ENCODE peak calls at places on chromosomes 5 and 9, in ten cellular contexts. V is amygdala; K is activated naive CD8-positive, alpha-beta T cell treated with anti-CD3 and anti-CD28 coated beads for 36 hours; T is AG08395; G is GM13977; N is GM10248; S is left kidney; M is kidney epithelial cell; E is NCI-H1048; B is M059J. Y is an unnamed sample.

GRCh38 chr5:143642791-143643190 is 169.2 kb upstream of the HMHB1 start:
- DNase-seq in B (peak; percentile 89), S (no peak), E (no peak), T (peak; percentile 46), V (no peak), M (no peak), G (no peak), N (no peak), K (no peak), Y (no peak)

GRCh38 chr9:109118802-109119438 is 827 bp downstream of the TMEM245 start:
- DNase-seq in V (no peak), N (no peak), M (no peak), K (no peak), S (peak; percentile 62), G (no peak), T (peak; percentile 4), B (peak; percentile 33), E (no peak), Y (peak; percentile 38)

GRCh38 chr9:6877671-6878161 is 119.9 kb downstream of the KDM4C start:
- DNase-seq in T (peak; percentile 62), G (no peak), N (no peak), S (no peak), B (peak; percentile 27), E (no peak), K (no peak), V (no peak), M (peak; percentile 67), Y (no peak)

GRCh38 chr5:166651234-166651633 is 1640.2 kb upstream of the WWC1 start:
- DNase-seq in N (no peak), S (no peak), G (no peak), B (no peak), V (no peak), T (no peak), M (no peak), K (no peak), E (no peak), Y (no peak)

GRCh38 chr5:1510631-1511030 is 13.1 kb downstream of the LPCAT1 start:
- DNase-seq in M (no peak), N (no peak), S (no peak), B (no peak), G (no peak), T (no peak), E (no peak), V (no peak), K (no peak), Y (peak; percentile 26)

GRCh38 chr5:96809898-96810297 is 2.2 kb upstream of the ERAP1 start:
- DNase-seq in E (no peak), B (no peak), G (no peak), V (no peak), T (no peak), M (no peak), N (no peak), K (peak; percentile 43), S (no peak), Y (peak; percentile 60)

GRCh38 chr5:174900176-174900692 is 175.9 kb downstream of the MSX2 start:
- DNase-seq in M (no peak), N (no peak), T (no peak), S (peak; percentile 10), E (no peak), K (no peak), G (no peak), B (no peak), V (no peak), Y (no peak)

GRCh38 chr5:162824360-162824759 is 613.0 kb upstream of the CCNG1 start:
- DNase-seq in M (no peak), E (no peak), S (no peak), G (peak; percentile 18), B (no peak), N (peak; percentile 18), K (no peak), V (no peak), T (no peak), Y (no peak)

GRCh38 chr9:71608825-71609452 is 159.4 kb downstream of the CEMIP2 start:
- DNase-seq in T (no peak), V (no peak), N (no peak), B (peak; percentile 57), G (no peak), S (no peak), E (no peak), M (no peak), K (no peak), Y (no peak)

GRCh38 chr5:172607213-172607793 is 33.8 kb upstream of the NEURL1B start:
- DNase-seq in K (no peak), M (no peak), T (no peak), E (no peak), S (no peak), N (no peak), B (no peak), V (no peak), G (no peak), Y (no peak)

GRCh38 chr9:24516463-24516862 is 29.2 kb downstream of the IZUMO3 start:
- DNase-seq in S (no peak), B (no peak), N (no peak), K (no peak), E (no peak), V (no peak), G (no peak), M (no peak), T (no peak), Y (no peak)

GRCh38 chr9:18791074-18791473 is 241.9 kb downstream of the SAXO1 start:
- DNase-seq in M (no peak), G (no peak), E (no peak), S (peak; percentile 76), T (no peak), B (peak; percentile 22), V (no peak), K (no peak), N (no peak), Y (no peak)

GRCh38 chr9:15529566-15530324 is 19.0 kb upstream of the PSIP1 start:
- DNase-seq in E (no peak), G (peak; percentile 82), T (no peak), V (no peak), M (no peak), B (peak; percentile 27), S (no peak), N (peak; percentile 73), K (no peak), Y (no peak)

GRCh38 chr5:146185161-146185560 is 2.7 kb upstream of the LARS1 start:
- DNase-seq in S (no peak), M (no peak), B (peak; percentile 65), G (no peak), V (no peak), K (no peak), E (no peak), T (no peak), N (no peak), Y (no peak)

GRCh38 chr5:165805756-165806155 is 2300.3 kb downstream of the MAT2B start:
- DNase-seq in E (no peak), M (no peak), T (no peak), B (no peak), S (peak; percentile 3), V (no peak), G (no peak), K (no peak), N (no peak), Y (no peak)

GRCh38 chr5:124698774-124699173 is 47.7 kb downstream of the ZNF608 start:
- DNase-seq in G (no peak), V (no peak), S (peak; percentile 48), N (no peak), M (no peak), B (peak; percentile 68), E (no peak), K (no peak), T (peak; percentile 50), Y (no peak)

GRCh38 chr5:172133359-172134029 is 54.5 kb downstream of the STK10 start:
- DNase-seq in M (peak; percentile 94), T (peak; percentile 97), V (no peak), E (no peak), K (peak; percentile 53), G (no peak), N (no peak), B (peak; percentile 92), S (no peak), Y (peak; percentile 47)

GRCh38 chr5:154415114-154415513 is 30.7 kb upstream of the SAP30L start:
- DNase-seq in T (no peak), M (no peak), V (no peak), G (no peak), K (no peak), E (no peak), B (no peak), N (no peak), S (no peak), Y (no peak)

GRCh38 chr9:104961701-104962359 is 33.9 kb upstream of the ABCA1 start:
- DNase-seq in S (no peak), V (no peak), N (no peak), M (no peak), T (no peak), K (no peak), E (no peak), G (no peak), B (no peak), Y (no peak)

GRCh38 chr9:17090041-17090440 is 44.8 kb upstream of the CNTLN start:
- DNase-seq in M (no peak), T (no peak), N (no peak), B (no peak), K (no peak), G (no peak), E (no peak), S (no peak), V (no peak), Y (no peak)

GRCh38 chr9:91857291-91857781 is 92.7 kb downstream of the ROR2 start:
- DNase-seq in M (no peak), S (peak; percentile 92), G (no peak), K (no peak), E (no peak), T (no peak), V (no peak), N (no peak), B (no peak), Y (no peak)

GRCh38 chr9:2765250-2765880 is 48.1 kb downstream of the KCNV2 start:
- DNase-seq in K (no peak), E (no peak), T (no peak), M (no peak), S (peak; percentile 29), V (no peak), N (no peak), G (no peak), B (no peak), Y (no peak)

GRCh38 chr5:35183243-35183955 is 46.9 kb downstream of the PRLR start:
- DNase-seq in G (peak; percentile 44), K (peak; percentile 16), B (peak; percentile 78), T (peak; percentile 59), E (no peak), V (no peak), N (peak; percentile 35), S (peak; percentile 75), M (no peak), Y (peak; percentile 45)

GRCh38 chr5:154756871-154757646 is 1.9 kb downstream of the LARP1 start:
- DNase-seq in N (peak; percentile 31), B (peak; percentile 38), E (no peak), G (peak; percentile 59), V (peak; percentile 56), T (peak; percentile 22), M (no peak), S (peak; percentile 68), K (peak; percentile 74), Y (peak; percentile 52)

GRCh38 chr5:142366007-142366406 is 41.2 kb upstream of the SPRY4 start:
- DNase-seq in G (no peak), T (no peak), N (no peak), E (no peak), S (no peak), K (no peak), B (no peak), V (no peak), M (no peak), Y (no peak)

GRCh38 chr5:159021360-159022177 is 78.1 kb downstream of the EBF1 start:
- DNase-seq in T (peak; percentile 28), B (no peak), K (no peak), N (no peak), S (peak; percentile 32), V (no peak), E (no peak), G (no peak), M (no peak), Y (no peak)

GRCh38 chr5:35804201-35804653 is 52.5 kb upstream of the IL7R start:
- DNase-seq in N (no peak), G (no peak), V (no peak), B (no peak), S (no peak), K (no peak), M (no peak), T (no peak), E (no peak), Y (no peak)

GRCh38 chr5:172821340-172821985 is 12.6 kb upstream of the ERGIC1 start:
- DNase-seq in S (no peak), T (no peak), N (no peak), B (no peak), E (no peak), M (no peak), V (no peak), G (no peak), K (no peak), Y (no peak)

Y was measured in lung.